ENCODE peak calls at places on chromosomes 7 and 10, in nine cellular contexts. N, S, M, Y, H, W, P, B and E are unnamed samples.

GRCh38 chr7:107463139-107464078 is 6.4 kb upstream of the GPR22 start:
- DNase-seq in N (peak), M (peak), W (peak), P (peak), Y (peak), S (peak), H (peak), B (peak), E (peak)

GRCh38 chr7:108149119-108149518 is 19.0 kb upstream of the LAMB4 start:
- DNase-seq in W (no peak), M (no peak), S (no peak), P (no peak), Y (no peak), H (no peak), B (no peak), N (no peak), E (no peak)

GRCh38 chr10:58264780-58265179 is 2.9 kb downstream of the IPMK start:
- DNase-seq in H (no peak), N (no peak), M (no peak), S (no peak), W (no peak), Y (no peak), P (no peak), B (no peak), E (no peak)

GRCh38 chr10:123141791-123142700 is 5.9 kb upstream of the HMX2 start:
- DNase-seq in P (no peak), M (no peak), B (no peak), W (no peak), S (no peak), H (no peak), Y (no peak), N (no peak), E (no peak)

GRCh38 chr7:123823898-123824753 is 20.8 kb upstream of the HYAL4 start:
- DNase-seq in M (no peak), B (no peak), H (no peak), W (no peak), P (no peak), S (no peak), N (no peak), Y (no peak), E (no peak)

GRCh38 chr10:49504528-49504927 is 34.4 kb downstream of the ERCC6 start:
- DNase-seq in B (no peak), Y (no peak), P (no peak), H (no peak), M (no peak), W (no peak), S (no peak), N (no peak), E (no peak)

GRCh38 chr7:127396184-127396583 is 3.7 kb upstream of the ZNF800 start:
- DNase-seq in H (no peak), W (no peak), M (no peak), S (no peak), B (no peak), P (no peak), Y (no peak), N (no peak), E (no peak)

GRCh38 chr10:5968037-5968680 is 9.2 kb downstream of the IL15RA start:
- DNase-seq in M (no peak), B (no peak), W (no peak), N (no peak), H (no peak), P (no peak), Y (no peak), S (no peak), E (peak)

GRCh38 chr7:117269417-117269816 is 53.4 kb downstream of the WNT2 start:
- DNase-seq in W (peak), M (no peak), H (no peak), N (no peak), B (no peak), Y (no peak), S (no peak), P (peak), E (no peak)

GRCh38 chr10:121159670-121160069 is 308.5 kb downstream of the WDR11 start:
- DNase-seq in H (no peak), P (no peak), W (peak), S (no peak), Y (no peak), B (no peak), M (no peak), N (no peak), E (no peak)

GRCh38 chr7:107691713-107692112 is 31.1 kb downstream of the SLC26A4 start:
- DNase-seq in H (peak), S (no peak), W (peak), N (no peak), P (peak), Y (no peak), B (no peak), M (no peak), E (no peak)

GRCh38 chr7:114084381-114085312 is 165.8 kb upstream of the PPP1R3A start:
- DNase-seq in W (peak), B (no peak), P (no peak), S (peak), H (peak), N (peak), Y (peak), M (no peak), E (peak)

GRCh38 chr7:122518488-122518887 is 180.4 kb downstream of the RNF133 start:
- DNase-seq in B (no peak), M (no peak), H (no peak), W (no peak), P (no peak), S (no peak), N (no peak), Y (no peak), E (no peak)

GRCh38 chr7:116554436-116554835 is 29.6 kb downstream of the CAV1 start:
- DNase-seq in M (no peak), N (peak), S (no peak), B (no peak), Y (no peak), P (no peak), H (peak), W (peak), E (no peak)

GRCh38 chr10:123393170-123393569 is 239.0 kb downstream of the BUB3 start:
- DNase-seq in N (no peak), B (no peak), W (no peak), M (no peak), S (no peak), H (no peak), Y (no peak), P (no peak), E (no peak)

GRCh38 chr7:39703143-39703542 is 79.8 kb downstream of the RALA start:
- DNase-seq in S (no peak), M (no peak), Y (no peak), N (no peak), H (no peak), W (no peak), P (peak), B (no peak), E (no peak)

GRCh38 chr7:134502463-134502862 is 24.9 kb upstream of the AKR1B10 start:
- DNase-seq in N (no peak), Y (no peak), P (peak), H (no peak), S (no peak), B (no peak), M (no peak), W (peak), E (no peak)

GRCh38 chr10:91901784-91902677 is 7.3 kb downstream of the FGFBP3 start:
- DNase-seq in P (peak), H (no peak), M (peak), Y (peak), B (no peak), S (no peak), W (peak), N (peak), E (peak)

GRCh38 chr7:2763607-2764006 is 75.6 kb downstream of the AMZ1 start:
- DNase-seq in P (no peak), Y (no peak), S (no peak), N (no peak), H (no peak), W (no peak), M (no peak), B (no peak), E (no peak)

GRCh38 chr10:68561804-68562649 is 1.9 kb downstream of the TET1 start:
- DNase-seq in B (no peak), S (no peak), N (no peak), Y (peak), H (no peak), W (peak), M (no peak), P (no peak), E (no peak)

GRCh38 chr10:103612462-103613365 is 119.2 kb downstream of the NEURL1 start:
- DNase-seq in B (no peak), S (peak), H (no peak), N (no peak), W (peak), P (peak), Y (no peak), M (no peak), E (no peak)

GRCh38 chr10:60828489-60828852 is 50.2 kb downstream of the CDK1 start:
- DNase-seq in W (peak), S (no peak), H (no peak), M (no peak), B (no peak), N (no peak), P (peak), Y (no peak), E (no peak)

DNA sequence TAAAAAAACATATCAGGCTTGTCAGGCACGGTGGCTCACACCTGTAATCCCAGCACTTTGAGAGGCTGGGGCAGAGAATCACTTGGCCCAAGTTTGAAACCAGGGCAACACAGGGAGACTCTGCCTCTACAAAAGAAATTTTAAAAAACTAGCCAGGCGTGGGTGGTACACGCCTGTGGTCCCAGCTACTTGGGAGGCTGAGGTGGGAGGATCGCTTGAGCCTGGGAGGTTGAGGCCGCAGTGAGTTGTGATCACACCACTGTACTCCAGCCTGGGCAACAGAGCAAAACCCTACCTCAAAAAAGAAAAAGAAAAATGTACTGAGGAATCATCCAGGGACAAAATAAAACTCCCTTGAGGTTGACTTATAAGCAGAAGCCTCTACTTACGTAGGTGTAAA is 149.9 kb upstream of the KLF14 start:
- DNase-seq in M (no peak), H (no peak), W (no peak), N (no peak), B (no peak), P (no peak), Y (no peak), S (no peak), E (no peak)
- H3K27ac ChIP-seq in M (peak), H (no peak), W (no peak), N (no peak), B (no peak), P (peak), Y (peak), S (peak), E (no peak)

GRCh38 chr10:115975031-115975430 is 298.0 kb downstream of the GFRA1 start:
- DNase-seq in W (no peak), H (no peak), P (no peak), S (no peak), Y (no peak), B (no peak), M (no peak), N (no peak), E (no peak)
- H3K27ac ChIP-seq in W (no peak), H (no peak), P (no peak), S (no peak), Y (no peak), B (no peak), M (no peak), N (no peak), E (no peak)

DNA sequence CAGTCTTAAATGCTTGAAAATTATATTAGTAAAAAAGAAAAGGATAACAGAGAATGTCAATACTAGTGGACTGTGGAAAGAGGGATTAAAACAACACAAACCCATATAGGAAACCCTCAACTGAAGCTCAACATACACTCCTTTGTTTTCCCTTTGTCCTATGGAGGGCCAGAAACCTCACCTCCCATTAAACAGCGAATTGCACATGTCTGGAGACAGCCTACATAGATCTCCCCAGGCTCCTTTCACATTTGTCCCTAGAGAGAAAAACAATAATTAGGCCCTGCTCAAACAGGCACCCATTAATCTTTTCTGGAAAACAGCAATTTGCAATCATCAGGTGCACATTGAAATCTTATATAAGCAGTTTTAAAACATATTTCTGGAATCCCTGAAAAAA is 87.6 kb upstream of the SEMA3D start:
- DNase-seq in Y (no peak), S (no peak), P (no peak), M (no peak), H (no peak), W (no peak), N (no peak), B (no peak), E (no peak)
- H3K27ac ChIP-seq in Y (no peak), S (no peak), P (no peak), M (no peak), H (no peak), W (no peak), N (no peak), B (no peak), E (no peak)

GRCh38 chr7:23016345-23017253 is 2.7 kb upstream of the HYCC1 start:
- DNase-seq in P (no peak), H (no peak), M (peak), Y (no peak), W (no peak), S (no peak), N (peak), B (no peak), E (no peak)

GRCh38 chr7:23021581-23021980 is 7.7 kb upstream of the HYCC1 start:
- DNase-seq in P (no peak), W (no peak), N (no peak), H (no peak), B (no peak), S (no peak), Y (no peak), M (peak), E (no peak)

GRCh38 chr7:23017303-23017702 is 3.4 kb upstream of the HYCC1 start:
- DNase-seq in Y (no peak), P (no peak), M (peak), H (no peak), B (no peak), W (no peak), S (no peak), N (no peak), E (no peak)

GRCh38 chr7:23020742-23021401 is 6.9 kb upstream of the HYCC1 start:
- DNase-seq in Y (no peak), H (no peak), B (no peak), S (no peak), W (peak), M (peak), P (peak), N (no peak), E (no peak)

GRCh38 chr7:23018747-23019146 is 4.8 kb upstream of the HYCC1 start:
- DNase-seq in B (no peak), N (no peak), W (peak), M (peak), H (no peak), S (no peak), P (peak), Y (no peak), E (no peak)
- H3K27ac ChIP-seq in B (no peak), N (no peak), W (no peak), M (no peak), H (no peak), S (no peak), P (no peak), Y (no peak), E (no peak)

GRCh38 chr10:125720002-125720382 is 483 bp downstream of the EDRF1 start:
- DNase-seq in M (no peak), N (no peak), P (peak), Y (no peak), H (no peak), B (no peak), S (no peak), W (peak), E (no peak)

GRCh38 chr10:125722811-125723210 is 3.3 kb downstream of the EDRF1 start:
- DNase-seq in Y (no peak), B (no peak), S (no peak), M (no peak), W (no peak), H (no peak), N (no peak), P (no peak), E (no peak)

GRCh38 chr10:125726914-125727313 is 7.4 kb downstream of the EDRF1 start:
- DNase-seq in N (no peak), H (no peak), Y (no peak), W (no peak), S (no peak), P (no peak), M (no peak), B (no peak), E (no peak)

GRCh38 chr10:125719173-125720001 is at the start of gene EDRF1:
- DNase-seq in B (peak), H (peak), M (peak), N (peak), S (peak), W (peak), P (peak), Y (peak), E (peak)

GRCh38 chr10:125721035-125721434 is 1.5 kb downstream of the EDRF1 start:
- DNase-seq in W (no peak), Y (no peak), M (no peak), B (no peak), N (no peak), P (no peak), S (no peak), H (no peak), E (no peak)
- H3K27ac ChIP-seq in W (no peak), Y (no peak), M (no peak), B (no peak), N (no peak), P (no peak), S (no peak), H (no peak), E (no peak)